ENCODE peak calls at places on chromosomes 2 and 18, in four cellular contexts. One of them, this sample, is unnamed. For H3K4me1, the result is how much of the 10 kb centered on the place peaks cover.

GRCh38 chr2:152222975-152223638 is 47.5 kb upstream of the STAM2 start:
- DNase-seq in uterus: peak
- DNase-seq in A549: no peak
- DNase-seq in H9: no peak
- DNase-seq in this sample: peak

GRCh38 chr2:129861666-129862288 is 117.7 kb upstream of the RAB6C start:
- DNase-seq in uterus: no peak
- DNase-seq in A549: no peak
- DNase-seq in H9: no peak
- DNase-seq in this sample: no peak

GRCh38 chr2:219995409-219995808 is 368.0 kb downstream of the SLC4A3 start:
- DNase-seq in uterus: no peak
- DNase-seq in A549: no peak
- DNase-seq in H9: no peak
- DNase-seq in this sample: no peak

GRCh38 chr2:6369266-6369665 is 496.4 kb downstream of the CMPK2 start:
- DNase-seq in uterus: no peak
- DNase-seq in A549: no peak
- DNase-seq in H9: no peak
- DNase-seq in this sample: no peak

GRCh38 chr2:55887906-55888625 is 35.5 kb downstream of the EFEMP1 start:
- DNase-seq in uterus: no peak
- DNase-seq in A549: peak
- DNase-seq in H9: no peak
- DNase-seq in this sample: no peak

GRCh38 chr2:16478817-16479216 is 186.8 kb downstream of the CYRIA start:
- DNase-seq in uterus: no peak
- DNase-seq in A549: no peak
- DNase-seq in H9: no peak
- DNase-seq in this sample: no peak

GRCh38 chr18:28013064-28013463 is 163.9 kb downstream of the CDH2 start:
- DNase-seq in uterus: no peak
- DNase-seq in A549: no peak
- DNase-seq in H9: no peak
- DNase-seq in this sample: no peak

GRCh38 chr2:57368190-57368589 is 678.4 kb upstream of the VRK2 start:
- DNase-seq in uterus: no peak
- DNase-seq in A549: no peak
- DNase-seq in H9: no peak
- DNase-seq in this sample: no peak

GRCh38 chr2:39837856-39838453 is 58.9 kb upstream of the THUMPD2 start:
- DNase-seq in uterus: no peak
- DNase-seq in A549: peak
- DNase-seq in H9: peak
- DNase-seq in this sample: no peak

GRCh38 chr2:231356474-231356849 is 39.0 kb upstream of the B3GNT7 start:
- DNase-seq in uterus: peak
- DNase-seq in A549: no peak
- DNase-seq in H9: no peak
- DNase-seq in this sample: no peak

GRCh38 chr2:189628817-189629552 is 32.3 kb upstream of the ASNSD1 start:
- DNase-seq in uterus: no peak
- DNase-seq in A549: no peak
- DNase-seq in H9: no peak
- DNase-seq in this sample: no peak

GRCh38 chr18:39624934-39625333 is 2059.3 kb upstream of the CELF4 start:
- DNase-seq in uterus: no peak
- DNase-seq in A549: no peak
- DNase-seq in H9: no peak
- DNase-seq in this sample: no peak

GRCh38 chr2:231308631-231309414 is 86.7 kb upstream of the B3GNT7 start:
- DNase-seq in uterus: no peak
- DNase-seq in A549: peak
- DNase-seq in H9: no peak
- DNase-seq in this sample: no peak

GRCh38 chr2:28201711-28202180 is 190.9 kb upstream of the FOSL2 start:
- DNase-seq in uterus: peak
- DNase-seq in A549: no peak
- DNase-seq in H9: no peak
- DNase-seq in this sample: peak

DNA sequence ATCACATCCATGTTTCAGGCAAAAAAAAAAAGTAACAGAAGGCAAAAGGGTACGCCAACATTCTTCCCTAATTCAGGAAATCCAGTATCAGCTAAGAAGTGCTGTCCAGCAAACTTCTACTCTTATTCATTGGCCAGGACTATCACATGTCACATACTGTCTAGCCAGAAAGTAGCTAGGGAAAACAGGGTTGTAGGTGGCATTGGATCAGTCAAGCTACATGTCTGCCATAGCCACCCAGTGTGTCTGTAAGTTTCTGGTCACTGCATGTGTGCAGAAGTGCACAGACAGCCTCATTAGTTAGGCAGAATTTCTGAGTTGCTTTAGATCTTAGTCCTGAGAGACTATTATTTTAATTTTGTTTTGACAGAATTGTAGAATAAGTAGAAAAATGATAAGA is 465.3 kb upstream of the NRP2 start:
- DNase-seq in uterus: no peak
- DNase-seq in A549: no peak
- DNase-seq in H9: no peak
- DNase-seq in this sample: no peak
- H3K27ac ChIP-seq in uterus: no peak
- H3K27ac ChIP-seq in A549: no peak
- H3K27ac ChIP-seq in H9: no peak
- H3K27ac ChIP-seq in this sample: no peak

GRCh38 chr2:35428548-35428947 is 927.0 kb upstream of the CRIM1 start:
- DNase-seq in uterus: no peak
- DNase-seq in A549: no peak
- DNase-seq in H9: peak
- DNase-seq in this sample: no peak
- TF ChIP-seq CTCF in uterus: no peak
- TF ChIP-seq CTCF in A549: peak
- TF ChIP-seq CTCF in H9: peak
- TF ChIP-seq CTCF in this sample: peak

GRCh38 chr2:119531292-119531691 is 7.0 kb upstream of the SCTR start:
- DNase-seq in uterus: no peak
- DNase-seq in A549: no peak
- DNase-seq in H9: no peak
- DNase-seq in this sample: no peak

GRCh38 chr2:119536707-119537106 is 7.5 kb upstream of the CFAP221 start:
- DNase-seq in uterus: no peak
- DNase-seq in A549: no peak
- DNase-seq in H9: no peak
- DNase-seq in this sample: no peak

GRCh38 chr2:119537792-119538191 is 6.5 kb upstream of the CFAP221 start:
- DNase-seq in uterus: no peak
- DNase-seq in A549: no peak
- DNase-seq in H9: no peak
- DNase-seq in this sample: no peak

GRCh38 chr2:119533560-119533959 is 9.3 kb upstream of the SCTR start:
- DNase-seq in uterus: no peak
- DNase-seq in A549: no peak
- DNase-seq in H9: no peak
- DNase-seq in this sample: no peak

DNA sequence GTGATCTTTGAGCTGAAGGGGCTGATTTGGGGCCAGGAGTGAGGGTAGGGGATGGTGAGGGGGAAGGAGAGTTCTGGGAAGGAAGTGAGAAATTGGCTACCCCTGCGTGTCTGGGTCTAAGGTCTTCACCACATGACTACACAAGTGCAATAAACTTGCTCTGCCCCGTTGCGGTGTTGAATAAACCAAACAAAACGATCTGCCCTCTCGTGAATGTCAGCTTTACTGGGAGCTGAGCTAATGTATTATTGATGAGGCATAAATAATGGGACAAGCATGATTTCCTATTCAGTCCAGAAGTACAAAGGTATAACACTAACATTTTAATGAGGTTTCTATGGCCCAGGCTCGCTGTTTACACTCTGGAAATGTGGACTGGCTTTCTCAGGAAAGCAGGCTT is 8.0 kb upstream of the CFAP221 start:
- DNase-seq in uterus: no peak
- DNase-seq in A549: no peak
- DNase-seq in H9: no peak
- DNase-seq in this sample: no peak
- H3K4me1 ChIP-seq in uterus: under half
- H3K4me1 ChIP-seq in A549: under half
- H3K4me1 ChIP-seq in H9: under half
- H3K4me1 ChIP-seq in this sample: under half

GRCh38 chr2:96207073-96207777 is 1.4 kb downstream of the STARD7 start:
- DNase-seq in uterus: no peak
- DNase-seq in A549: no peak
- DNase-seq in H9: no peak
- DNase-seq in this sample: no peak

GRCh38 chr2:96205238-96205637 is 3.4 kb downstream of the STARD7 start:
- DNase-seq in uterus: no peak
- DNase-seq in A549: no peak
- DNase-seq in H9: no peak
- DNase-seq in this sample: no peak

GRCh38 chr2:96204836-96205235 is 3.8 kb downstream of the STARD7 start:
- DNase-seq in uterus: no peak
- DNase-seq in A549: no peak
- DNase-seq in H9: no peak
- DNase-seq in this sample: no peak

GRCh38 chr2:96207778-96208143 is 866 bp downstream of the STARD7 start:
- DNase-seq in uterus: no peak
- DNase-seq in A549: no peak
- DNase-seq in H9: no peak
- DNase-seq in this sample: no peak

GRCh38 chr2:96205888-96206287 is 2.7 kb downstream of the STARD7 start:
- DNase-seq in uterus: no peak
- DNase-seq in A549: no peak
- DNase-seq in H9: no peak
- DNase-seq in this sample: no peak
- H3K27ac ChIP-seq in uterus: peak
- H3K27ac ChIP-seq in A549: no peak
- H3K27ac ChIP-seq in H9: no peak
- H3K27ac ChIP-seq in this sample: peak

DNA sequence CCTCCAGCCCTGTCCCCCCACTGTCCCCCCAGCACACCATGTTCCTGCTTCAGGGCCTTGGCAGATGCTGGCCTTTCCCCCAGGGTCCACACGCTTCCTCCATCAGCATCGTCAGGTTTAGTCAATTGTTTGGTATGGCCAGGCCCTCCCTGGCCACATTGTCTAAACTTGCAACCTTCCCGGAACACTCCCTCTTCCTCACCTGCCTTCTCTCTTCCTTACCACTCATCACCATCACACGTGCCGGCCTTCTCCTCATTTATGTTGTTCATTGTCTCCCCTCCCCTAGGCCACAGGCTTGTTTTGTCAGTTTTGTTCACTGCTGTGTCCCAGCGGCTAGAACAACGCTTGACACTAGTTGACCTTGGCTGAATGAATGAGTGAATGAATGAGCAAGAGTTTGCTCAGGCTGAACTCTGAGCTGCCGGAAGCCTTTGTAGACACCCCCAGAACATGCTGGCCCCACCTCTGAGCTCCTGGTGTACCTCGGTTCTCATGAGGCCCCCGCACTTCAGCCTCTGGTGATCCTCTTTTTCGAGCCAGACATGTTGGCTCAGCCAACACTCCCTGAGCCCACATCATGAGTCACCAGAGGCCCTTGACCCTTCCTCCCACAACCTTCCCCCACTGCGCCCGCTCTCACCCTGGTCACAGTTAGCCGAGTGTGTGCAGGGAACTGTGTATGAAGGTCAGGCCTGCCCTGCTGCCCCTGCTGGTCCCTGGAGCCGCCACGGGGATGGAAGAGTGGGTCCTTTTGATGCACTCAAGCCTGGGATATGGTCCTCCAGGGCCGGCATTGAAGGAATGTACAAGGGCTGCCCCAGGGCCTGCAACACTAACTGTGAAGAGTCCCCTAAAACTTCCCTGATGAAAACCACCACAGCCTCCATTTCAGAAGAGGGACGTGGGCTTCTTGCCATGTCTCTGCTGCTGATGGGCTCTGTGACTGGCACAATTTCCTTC is 57.5 kb downstream of the HS1BP3 start:
- DNase-seq in uterus: peak
- DNase-seq in A549: peak
- DNase-seq in H9: no peak
- DNase-seq in this sample: no peak
- TF ChIP-seq CTCF in uterus: no peak
- TF ChIP-seq CTCF in A549: no peak
- TF ChIP-seq CTCF in H9: no peak
- TF ChIP-seq CTCF in this sample: no peak

GRCh38 chr2:25275575-25275965 is 66.2 kb downstream of the DNMT3A start:
- DNase-seq in uterus: no peak
- DNase-seq in A549: no peak
- DNase-seq in H9: no peak
- DNase-seq in this sample: no peak

GRCh38 chr2:25279091-25279651 is 62.6 kb downstream of the DNMT3A start:
- DNase-seq in uterus: peak
- DNase-seq in A549: no peak
- DNase-seq in H9: no peak
- DNase-seq in this sample: peak

GRCh38 chr2:25276569-25277465 is 64.9 kb downstream of the DNMT3A start:
- DNase-seq in uterus: peak
- DNase-seq in A549: peak
- DNase-seq in H9: peak
- DNase-seq in this sample: peak

GRCh38 chr2:25273985-25274550 is 67.7 kb downstream of the DNMT3A start:
- DNase-seq in uterus: no peak
- DNase-seq in A549: no peak
- DNase-seq in H9: no peak
- DNase-seq in this sample: no peak

DNA sequence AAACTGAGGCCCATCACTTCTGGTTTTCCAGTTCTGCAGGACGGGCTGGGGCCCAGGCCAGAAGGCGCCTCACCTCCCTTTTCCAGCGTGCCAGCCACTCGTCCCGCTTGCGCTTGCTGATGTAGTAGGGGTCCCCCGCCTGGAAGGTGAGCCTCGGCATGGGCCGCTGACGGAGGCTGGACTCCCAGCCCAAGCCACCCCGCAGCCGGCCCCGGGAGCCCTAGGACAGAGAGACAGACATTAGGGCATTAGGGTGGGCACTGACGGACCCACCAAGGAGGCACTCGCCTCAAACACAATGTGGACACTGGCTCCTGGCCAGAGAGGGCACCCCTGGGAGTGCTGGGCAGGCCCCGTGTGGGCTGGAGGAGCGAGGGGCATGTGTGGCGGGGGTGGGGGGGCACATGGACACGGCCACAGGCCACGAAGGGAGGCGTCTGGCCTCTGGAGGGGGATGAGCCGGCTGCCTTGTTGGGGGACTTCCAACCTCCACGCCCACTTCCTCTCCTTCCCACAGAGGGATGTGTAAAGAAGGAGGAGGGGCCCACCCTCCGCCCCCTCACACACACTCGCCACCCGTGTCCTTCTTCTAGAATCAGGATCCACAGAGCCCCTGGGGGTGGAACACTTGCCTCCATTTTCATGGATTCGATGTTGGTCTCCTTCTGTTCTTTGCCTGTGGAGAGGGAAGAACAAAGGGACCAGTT is 66.7 kb downstream of the DNMT3A start:
- DNase-seq in uterus: peak
- DNase-seq in A549: no peak
- DNase-seq in H9: no peak
- DNase-seq in this sample: peak
- H3K4me1 ChIP-seq in uterus: under half
- H3K4me1 ChIP-seq in A549: under half
- H3K4me1 ChIP-seq in H9: under half
- H3K4me1 ChIP-seq in this sample: half or more

GRCh38 chr2:173955867-173956266 is 9.3 kb downstream of the SP3 start:
- DNase-seq in uterus: no peak
- DNase-seq in A549: no peak
- DNase-seq in H9: no peak
- DNase-seq in this sample: no peak
- H3K27ac ChIP-seq in uterus: no peak
- H3K27ac ChIP-seq in A549: no peak
- H3K27ac ChIP-seq in H9: no peak
- H3K27ac ChIP-seq in this sample: no peak